ENCODE peak calls at places on chromosome 18, in ten cellular contexts. Y is Caki2; O is COR-L47; E is stimulated activated CD4-positive, alpha-beta T cell treated with anti-CD3 and anti-CD28 coated beads, Interleukin-1b, Interleukin-23, amount 100 ng/mL, for 1 hour; V is left lung; P is PC-3; Q is NCI-H1092 treated with DMSO at 0.1 percent for 48 hours; G is posterior cingulate gyrus; B is sciatic nerve; K is activated CD4-positive, alpha-beta T cell treated with anti-CD3 and anti-CD28 coated beads, Interleukin-2, amount 50 U/mL, for 24 hours. S is an unnamed sample.

GRCh38 chr18:75558790-75559189 is 131.3 kb upstream of the SMIM21 start:
- DNase-seq in O (no peak), V (no peak), Y (no peak), P (no peak), Q (no peak), B (no peak), E (no peak), K (no peak), G (no peak), S (no peak)

GRCh38 chr18:25288340-25288955 is 63.5 kb downstream of the ZNF521 start:
- DNase-seq in E (no peak), Q (no peak), K (no peak), Y (no peak), O (no peak), V (no peak), B (no peak), P (no peak), G (no peak), S (no peak)

GRCh38 chr18:26119246-26119645 is 14.4 kb upstream of the PSMA8 start:
- DNase-seq in Q (no peak), V (no peak), P (no peak), G (no peak), B (no peak), E (no peak), K (no peak), O (no peak), Y (no peak), S (no peak)

GRCh38 chr18:50813353-50813752 is 6.5 kb downstream of the MRO start:
- DNase-seq in E (no peak), O (no peak), G (no peak), P (no peak), Y (no peak), Q (no peak), V (no peak), K (no peak), B (no peak), S (no peak)

GRCh38 chr18:51168960-51169662 is 28.4 kb downstream of the MEX3C start:
- DNase-seq in Y (no peak), V (no peak), E (no peak), G (no peak), P (no peak), K (no peak), B (no peak), Q (no peak), O (no peak), S (no peak)

GRCh38 chr18:76564636-76565237 is 69.7 kb upstream of the ZNF516 start:
- DNase-seq in B (no peak), Y (no peak), V (no peak), E (no peak), K (no peak), Q (no peak), O (no peak), G (no peak), P (no peak), S (no peak)

GRCh38 chr18:9869713-9870430 is 15.9 kb upstream of the TXNDC2 start:
- DNase-seq in K (no peak), Y (peak), E (no peak), V (no peak), Q (no peak), P (peak), B (no peak), G (no peak), O (no peak), S (no peak)

GRCh38 chr18:24397131-24397693 is 412 bp downstream of the OSBPL1A start:
- DNase-seq in G (peak), Y (peak), Q (peak), O (peak), E (peak), K (peak), P (peak), V (no peak), B (peak), S (no peak)

GRCh38 chr18:58272779-58273500 is 228.9 kb downstream of the NEDD4L start:
- DNase-seq in B (no peak), O (no peak), V (no peak), E (no peak), G (no peak), Y (no peak), Q (no peak), P (no peak), K (no peak), S (no peak)

GRCh38 chr18:21599585-21600525 is 649 bp downstream of the ESCO1 start:
- DNase-seq in Y (no peak), E (no peak), G (peak), Q (peak), O (peak), B (no peak), P (peak), K (peak), V (peak), S (peak)

GRCh38 chr18:36464126-36464651 is 166.7 kb downstream of the FHOD3 start:
- DNase-seq in B (no peak), E (no peak), V (no peak), Q (peak), Y (no peak), G (no peak), O (no peak), K (no peak), P (no peak), S (no peak)

GRCh38 chr18:55586841-55587240 is 1.2 kb downstream of the TCF4 start:
- DNase-seq in V (no peak), K (no peak), G (no peak), Y (no peak), B (no peak), E (no peak), Q (peak), P (no peak), O (peak), S (no peak)

S was measured in right cardiac atrium.